ENCODE peak calls at places on chromosomes 2 and 18, in four cellular contexts. One of them, this sample, is unnamed.

GRCh38 chr2:134217316-134217715 is 36.6 kb upstream of the MGAT5 start:
- DNase-seq in stomach: peak; percentile 74
- DNase-seq in fibroblast of villous mesenchyme: no peak
- DNase-seq in choroid plexus epithelial cell: no peak
- DNase-seq in this sample: no peak

GRCh38 chr2:127713562-127713961 is 12.3 kb downstream of the SFT2D3 start:
- DNase-seq in fibroblast of villous mesenchyme: no peak
- DNase-seq in stomach: no peak
- DNase-seq in choroid plexus epithelial cell: no peak
- DNase-seq in this sample: no peak

GRCh38 chr2:127591221-127591923 is 54.6 kb upstream of the GPR17 start:
- DNase-seq in choroid plexus epithelial cell: peak; percentile 77
- DNase-seq in stomach: peak; percentile 38
- DNase-seq in fibroblast of villous mesenchyme: peak; percentile 68
- DNase-seq in this sample: peak; percentile 69

GRCh38 chr2:27202829-27203228 is 9.0 kb upstream of the ATRAID start:
- DNase-seq in stomach: no peak
- DNase-seq in choroid plexus epithelial cell: peak; percentile 43
- DNase-seq in fibroblast of villous mesenchyme: no peak
- DNase-seq in this sample: peak; percentile 73

GRCh38 chr2:222796413-222797103 is 64.3 kb upstream of the ACSL3 start:
- DNase-seq in choroid plexus epithelial cell: peak; percentile 68
- DNase-seq in fibroblast of villous mesenchyme: peak; percentile 83
- DNase-seq in stomach: peak; percentile 77
- DNase-seq in this sample: no peak

GRCh38 chr18:62938006-62938405 is 222.7 kb downstream of the PHLPP1 start:
- DNase-seq in stomach: no peak
- DNase-seq in choroid plexus epithelial cell: peak; percentile 69
- DNase-seq in fibroblast of villous mesenchyme: peak; percentile 63
- DNase-seq in this sample: peak; percentile 43

GRCh38 chr2:174914894-174915760 is 90.1 kb downstream of the CHN1 start:
- DNase-seq in stomach: peak; percentile 34
- DNase-seq in fibroblast of villous mesenchyme: peak; percentile 57
- DNase-seq in choroid plexus epithelial cell: peak; percentile 20
- DNase-seq in this sample: peak; percentile 47

GRCh38 chr18:31970617-31971016 is 27.7 kb upstream of the TRAPPC8 start:
- DNase-seq in fibroblast of villous mesenchyme: no peak
- DNase-seq in choroid plexus epithelial cell: no peak
- DNase-seq in stomach: no peak
- DNase-seq in this sample: no peak

GRCh38 chr18:61189376-61189775 is 143.9 kb upstream of the CDH20 start:
- DNase-seq in choroid plexus epithelial cell: no peak
- DNase-seq in fibroblast of villous mesenchyme: no peak
- DNase-seq in stomach: no peak
- DNase-seq in this sample: no peak

GRCh38 chr2:45570671-45571334 is 40.3 kb downstream of the SRBD1 start:
- DNase-seq in choroid plexus epithelial cell: peak; percentile 16
- DNase-seq in stomach: no peak
- DNase-seq in fibroblast of villous mesenchyme: peak; percentile 57
- DNase-seq in this sample: peak; percentile 49

GRCh38 chr18:42644729-42645131 is 470.8 kb downstream of the RIT2 start:
- DNase-seq in fibroblast of villous mesenchyme: no peak
- DNase-seq in stomach: peak; percentile 61
- DNase-seq in choroid plexus epithelial cell: no peak
- DNase-seq in this sample: peak; percentile 22

GRCh38 chr18:75809392-75809791 is 381.9 kb upstream of the SMIM21 start:
- DNase-seq in choroid plexus epithelial cell: no peak
- DNase-seq in stomach: no peak
- DNase-seq in fibroblast of villous mesenchyme: no peak
- DNase-seq in this sample: no peak

GRCh38 chr18:27922780-27923179 is 254.2 kb downstream of the CDH2 start:
- DNase-seq in fibroblast of villous mesenchyme: no peak
- DNase-seq in choroid plexus epithelial cell: no peak
- DNase-seq in stomach: no peak
- DNase-seq in this sample: no peak

GRCh38 chr18:10930078-10930477 is 219.3 kb downstream of the PIEZO2 start:
- DNase-seq in choroid plexus epithelial cell: no peak
- DNase-seq in fibroblast of villous mesenchyme: no peak
- DNase-seq in stomach: no peak
- DNase-seq in this sample: no peak

GRCh38 chr2:171287036-171287435 is 126.3 kb upstream of the TLK1 start:
- DNase-seq in choroid plexus epithelial cell: no peak
- DNase-seq in fibroblast of villous mesenchyme: peak; percentile 59
- DNase-seq in stomach: no peak
- DNase-seq in this sample: no peak

GRCh38 chr2:188291142-188291616 is 495 bp upstream of the GULP1 start:
- DNase-seq in stomach: peak; percentile 61
- DNase-seq in fibroblast of villous mesenchyme: peak; percentile 60
- DNase-seq in choroid plexus epithelial cell: peak; percentile 39
- DNase-seq in this sample: peak; percentile 36

GRCh38 chr2:119352357-119352756 is 14.3 kb downstream of the C2orf76 start:
- DNase-seq in choroid plexus epithelial cell: peak; percentile 10
- DNase-seq in fibroblast of villous mesenchyme: no peak
- DNase-seq in stomach: no peak
- DNase-seq in this sample: no peak

GRCh38 chr2:98025481-98026037 is 29.8 kb upstream of the TMEM131 start:
- DNase-seq in choroid plexus epithelial cell: no peak
- DNase-seq in fibroblast of villous mesenchyme: no peak
- DNase-seq in stomach: no peak
- DNase-seq in this sample: no peak

GRCh38 chr2:151280276-151280675 is 9.2 kb downstream of the NMI start:
- DNase-seq in choroid plexus epithelial cell: peak; percentile 35
- DNase-seq in stomach: no peak
- DNase-seq in fibroblast of villous mesenchyme: no peak
- DNase-seq in this sample: peak; percentile 81

GRCh38 chr18:62187543-62188378 is 706 bp downstream of the RELCH start:
- DNase-seq in fibroblast of villous mesenchyme: peak; percentile 7
- DNase-seq in choroid plexus epithelial cell: peak; percentile 50
- DNase-seq in stomach: peak; percentile 26
- DNase-seq in this sample: no peak

GRCh38 chr18:48832961-48833700 is 117.6 kb downstream of the SMAD7 start:
- DNase-seq in fibroblast of villous mesenchyme: peak; percentile 90
- DNase-seq in choroid plexus epithelial cell: no peak
- DNase-seq in stomach: peak; percentile 45
- DNase-seq in this sample: peak; percentile 76

GRCh38 chr2:40208478-40208877 is 243.4 kb downstream of the SLC8A1 start:
- DNase-seq in choroid plexus epithelial cell: no peak
- DNase-seq in stomach: no peak
- DNase-seq in fibroblast of villous mesenchyme: no peak
- DNase-seq in this sample: no peak

GRCh38 chr18:55841314-55841713 is 253.3 kb upstream of the TCF4 start:
- DNase-seq in choroid plexus epithelial cell: no peak
- DNase-seq in fibroblast of villous mesenchyme: no peak
- DNase-seq in stomach: no peak
- DNase-seq in this sample: no peak

GRCh38 chr2:143841935-143842334 is 678.0 kb downstream of the ZEB2 start:
- DNase-seq in choroid plexus epithelial cell: peak; percentile 56
- DNase-seq in fibroblast of villous mesenchyme: peak; percentile 30
- DNase-seq in stomach: no peak
- DNase-seq in this sample: peak; percentile 42

GRCh38 chr2:69629921-69630608 is 13.5 kb downstream of the AAK1 start:
- DNase-seq in stomach: no peak
- DNase-seq in choroid plexus epithelial cell: no peak
- DNase-seq in fibroblast of villous mesenchyme: no peak
- DNase-seq in this sample: no peak

GRCh38 chr18:12990128-12990485 is 1.1 kb upstream of the CEP192 start:
- DNase-seq in choroid plexus epithelial cell: peak; percentile 3
- DNase-seq in stomach: no peak
- DNase-seq in fibroblast of villous mesenchyme: no peak
- DNase-seq in this sample: no peak

GRCh38 chr18:51582551-51582950 is 385.1 kb upstream of the MEX3C start:
- DNase-seq in choroid plexus epithelial cell: no peak
- DNase-seq in stomach: no peak
- DNase-seq in fibroblast of villous mesenchyme: no peak
- DNase-seq in this sample: peak; percentile 62

GRCh38 chr2:36438454-36438977 is 82.9 kb downstream of the CRIM1 start:
- DNase-seq in choroid plexus epithelial cell: peak; percentile 98
- DNase-seq in fibroblast of villous mesenchyme: peak; percentile 94
- DNase-seq in stomach: no peak
- DNase-seq in this sample: peak; percentile 94

GRCh38 chr2:152499921-152500320 is 164.9 kb downstream of the FMNL2 start:
- DNase-seq in fibroblast of villous mesenchyme: peak; percentile 95
- DNase-seq in choroid plexus epithelial cell: peak; percentile 96
- DNase-seq in stomach: no peak
- DNase-seq in this sample: peak; percentile 51

GRCh38 chr2:221527759-221528444 is 44.2 kb downstream of the EPHA4 start:
- DNase-seq in stomach: no peak
- DNase-seq in choroid plexus epithelial cell: peak; percentile 21
- DNase-seq in fibroblast of villous mesenchyme: no peak
- DNase-seq in this sample: peak; percentile 26

GRCh38 chr2:103437161-103437560 is 675.3 kb downstream of the TMEM182 start:
- DNase-seq in stomach: no peak
- DNase-seq in choroid plexus epithelial cell: no peak
- DNase-seq in fibroblast of villous mesenchyme: no peak
- DNase-seq in this sample: no peak

GRCh38 chr18:10973579-10974260 is 175.6 kb downstream of the PIEZO2 start:
- DNase-seq in choroid plexus epithelial cell: peak; percentile 28
- DNase-seq in stomach: no peak
- DNase-seq in fibroblast of villous mesenchyme: peak; percentile 29
- DNase-seq in this sample: peak; percentile 29

GRCh38 chr18:53941601-53942335 is 282.7 kb downstream of the MBD2 start:
- DNase-seq in choroid plexus epithelial cell: no peak
- DNase-seq in fibroblast of villous mesenchyme: no peak
- DNase-seq in stomach: no peak
- DNase-seq in this sample: peak; percentile 3

GRCh38 chr18:7626922-7627440 is 59.9 kb downstream of the PTPRM start:
- DNase-seq in stomach: no peak
- DNase-seq in choroid plexus epithelial cell: peak; percentile 81
- DNase-seq in fibroblast of villous mesenchyme: peak; percentile 60
- DNase-seq in this sample: peak; percentile 62

GRCh38 chr2:1758774-1759610 is 14.7 kb upstream of the PXDN start:
- DNase-seq in stomach: peak; percentile 21
- DNase-seq in fibroblast of villous mesenchyme: no peak
- DNase-seq in choroid plexus epithelial cell: no peak
- DNase-seq in this sample: no peak

GRCh38 chr2:96212336-96212735 is 3.7 kb upstream of the STARD7 start:
- DNase-seq in choroid plexus epithelial cell: no peak
- DNase-seq in stomach: no peak
- DNase-seq in fibroblast of villous mesenchyme: no peak
- DNase-seq in this sample: no peak

GRCh38 chr2:229273384-229274338 is 2.6 kb upstream of the PID1 start:
- DNase-seq in choroid plexus epithelial cell: peak; percentile 94
- DNase-seq in stomach: peak; percentile 31
- DNase-seq in fibroblast of villous mesenchyme: peak; percentile 86
- DNase-seq in this sample: peak; percentile 88
- TF ChIP-seq CTCF in choroid plexus epithelial cell: peak; percentile 97
- TF ChIP-seq CTCF in stomach: peak; percentile 57
- TF ChIP-seq CTCF in fibroblast of villous mesenchyme: peak; percentile 95
- TF ChIP-seq CTCF in this sample: peak; percentile 94

GRCh38 chr2:60556441-60556997 is 3.1 kb upstream of the BCL11A start:
- DNase-seq in fibroblast of villous mesenchyme: no peak
- DNase-seq in stomach: no peak
- DNase-seq in choroid plexus epithelial cell: no peak
- DNase-seq in this sample: no peak

GRCh38 chr2:60555794-60556161 is 2.3 kb upstream of the BCL11A start:
- DNase-seq in fibroblast of villous mesenchyme: no peak
- DNase-seq in stomach: no peak
- DNase-seq in choroid plexus epithelial cell: no peak
- DNase-seq in this sample: no peak

GRCh38 chr2:60558536-60558935 is 5.1 kb upstream of the BCL11A start:
- DNase-seq in choroid plexus epithelial cell: no peak
- DNase-seq in fibroblast of villous mesenchyme: no peak
- DNase-seq in stomach: no peak
- DNase-seq in this sample: no peak

GRCh38 chr2:60555066-60555793 is 1.8 kb upstream of the BCL11A start:
- DNase-seq in fibroblast of villous mesenchyme: peak; percentile 65
- DNase-seq in stomach: peak; percentile 72
- DNase-seq in choroid plexus epithelial cell: peak; percentile 82
- DNase-seq in this sample: peak; percentile 80

GRCh38 chr2:60556998-60557955 is 3.8 kb upstream of the BCL11A start:
- DNase-seq in fibroblast of villous mesenchyme: no peak
- DNase-seq in choroid plexus epithelial cell: peak; percentile 4
- DNase-seq in stomach: no peak
- DNase-seq in this sample: no peak
- H3K4me3 ChIP-seq in fibroblast of villous mesenchyme: no peak overlapping the region
- H3K4me3 ChIP-seq in choroid plexus epithelial cell: peak overlapping the region; percentile 6
- H3K4me3 ChIP-seq in stomach: peak overlapping the region; percentile 27
- H3K4me3 ChIP-seq in this sample: no peak overlapping the region

DNA sequence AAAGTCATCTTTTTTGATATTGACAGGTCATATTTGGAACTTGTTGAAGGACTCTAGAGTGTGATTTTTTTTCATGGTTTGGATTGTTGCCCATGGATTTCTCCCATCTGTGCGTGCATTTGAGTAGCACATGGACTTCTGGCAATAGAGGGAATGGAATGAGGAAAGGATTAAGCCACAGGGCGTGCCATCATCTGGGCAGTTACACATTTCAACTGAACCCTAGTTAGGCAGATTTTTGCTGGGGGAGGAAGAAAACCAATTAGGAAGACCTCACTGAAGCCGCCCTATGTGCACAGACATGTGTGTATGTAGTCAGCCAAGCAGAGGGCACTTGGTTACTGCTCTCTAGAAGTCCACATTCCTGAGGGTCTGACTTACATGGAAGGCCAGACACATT is 72.5 kb downstream of the TPGS2 start:
- DNase-seq in stomach: no peak
- DNase-seq in choroid plexus epithelial cell: no peak
- DNase-seq in fibroblast of villous mesenchyme: peak; percentile 10
- DNase-seq in this sample: peak; percentile 13
- TF ChIP-seq CTCF in stomach: no peak
- TF ChIP-seq CTCF in choroid plexus epithelial cell: no peak
- TF ChIP-seq CTCF in fibroblast of villous mesenchyme: no peak
- TF ChIP-seq CTCF in this sample: no peak

DNA sequence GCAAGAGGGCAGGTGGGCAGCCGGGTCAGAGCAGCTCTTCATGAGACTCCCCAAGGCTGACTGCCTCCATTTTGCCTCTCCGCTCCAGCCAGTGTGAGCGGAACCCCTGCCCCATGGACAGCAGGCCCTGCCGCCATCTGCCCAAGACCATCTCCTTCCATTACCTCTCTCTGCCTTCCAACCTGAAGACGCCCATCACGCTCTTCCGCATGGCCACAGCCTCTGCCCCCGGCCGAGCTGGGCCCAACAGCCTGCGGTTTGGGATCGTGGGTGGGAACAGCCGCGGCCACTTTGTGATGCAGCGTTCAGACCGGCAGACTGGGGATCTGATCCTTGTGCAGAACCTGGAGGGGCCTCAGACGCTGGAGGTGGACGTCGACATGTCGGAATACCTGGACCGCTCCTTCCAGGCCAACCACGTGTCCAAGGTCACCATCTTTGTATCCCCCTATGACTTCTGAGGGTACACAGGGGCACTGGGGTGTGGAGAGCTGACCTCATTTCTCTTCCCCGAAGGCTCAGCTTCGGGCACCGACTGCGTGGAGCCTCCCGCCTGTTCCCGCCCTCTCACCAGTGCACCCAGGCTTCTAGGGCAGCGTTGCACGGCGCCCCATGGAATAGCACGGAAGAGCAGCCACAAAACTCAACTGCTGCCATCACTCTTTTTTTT is 49.0 kb downstream of the FBLN7 start:
- DNase-seq in stomach: no peak
- DNase-seq in choroid plexus epithelial cell: no peak
- DNase-seq in fibroblast of villous mesenchyme: no peak
- DNase-seq in this sample: no peak
- H3K4me3 ChIP-seq in stomach: no peak overlapping the region
- H3K4me3 ChIP-seq in choroid plexus epithelial cell: no peak overlapping the region
- H3K4me3 ChIP-seq in fibroblast of villous mesenchyme: no peak overlapping the region
- H3K4me3 ChIP-seq in this sample: no peak overlapping the region